ENCODE peak calls at places on chromosomes 5 and 9, in six cellular contexts. D is upper lobe of right lung, A is HCT116, W is gastrocnemius medialis, B is lower lobe of right lung, T is uterus. K is an unnamed sample. For H3K9me3, the result is how much of the 10 kb centered on the place peaks cover.

GRCh38 chr9:12414514-12414913 is 278.7 kb upstream of the TYRP1 start:
- DNase-seq in A (no peak), D (no peak), B (no peak), T (no peak), W (no peak), K (peak)

GRCh38 chr5:76290321-76290757 is 112.7 kb upstream of the IQGAP2 start:
- DNase-seq in W (no peak), D (no peak), B (no peak), A (no peak), T (no peak), K (no peak)

GRCh38 chr9:109779711-109780452 is at the start of gene PALM2AKAP2:
- DNase-seq in B (peak), W (peak), D (peak), A (no peak), T (peak), K (peak)

GRCh38 chr9:78986446-78986845 is 585.3 kb upstream of the TLE4 start:
- DNase-seq in T (no peak), D (no peak), A (no peak), B (no peak), W (no peak), K (no peak)

GRCh38 chr5:115423541-115423940 is 121.0 kb downstream of the FEM1C start:
- DNase-seq in A (no peak), B (peak), T (peak), W (peak), D (peak), K (peak)

GRCh38 chr5:170467000-170467707 is 36.7 kb upstream of the KCNIP1 start:
- DNase-seq in W (no peak), T (no peak), D (no peak), A (no peak), B (no peak), K (no peak)

GRCh38 chr5:32098291-32098690 is 75.8 kb downstream of the GOLPH3 start:
- DNase-seq in W (no peak), D (no peak), B (no peak), T (no peak), A (no peak), K (peak)

GRCh38 chr5:77649776-77650175 is 11.3 kb upstream of the OTP start:
- DNase-seq in B (no peak), W (no peak), T (no peak), A (no peak), D (no peak), K (no peak)

GRCh38 chr5:82480331-82480730 is 202.2 kb upstream of the RPS23 start:
- DNase-seq in W (no peak), A (no peak), D (no peak), B (no peak), T (no peak), K (no peak)

GRCh38 chr9:137029058-137029922 is 1.3 kb upstream of the ABCA2 start:
- DNase-seq in T (peak), B (peak), D (peak), W (peak), A (no peak), K (peak)

GRCh38 chr5:54611290-54611951 is 93.9 kb downstream of the SNX18 start:
- DNase-seq in B (no peak), A (no peak), D (no peak), W (no peak), T (no peak), K (no peak)

GRCh38 chr9:16012621-16013020 is 459.8 kb downstream of the CCDC171 start:
- DNase-seq in W (no peak), T (no peak), B (no peak), D (no peak), A (no peak), K (no peak)

GRCh38 chr9:93122721-93123221 is 11.3 kb downstream of the NINJ1 start:
- DNase-seq in A (no peak), T (peak), D (peak), B (peak), W (peak), K (no peak)

GRCh38 chr5:33381243-33381642 is 59.5 kb upstream of the TARS1 start:
- DNase-seq in A (no peak), B (no peak), T (no peak), W (no peak), D (no peak), K (no peak)

GRCh38 chr9:98317134-98317857 is 61.8 kb upstream of the TBC1D2 start:
- DNase-seq in W (no peak), B (no peak), A (no peak), T (no peak), D (no peak), K (no peak)

GRCh38 chr5:147805030-147805454 is 22.5 kb upstream of the JAKMIP2 start:
- DNase-seq in W (peak), B (peak), D (peak), T (no peak), A (no peak), K (peak)

GRCh38 chr5:2156358-2157059 is 273.8 kb upstream of the IRX4 start:
- DNase-seq in W (no peak), D (no peak), B (no peak), T (no peak), A (no peak), K (no peak)

GRCh38 chr9:137053944-137054931 is at the start of gene ENTPD2:
- DNase-seq in W (no peak), B (peak), T (no peak), D (peak), A (no peak), K (no peak)

GRCh38 chr9:122837266-122837850 is 9.0 kb upstream of the PDCL start:
- DNase-seq in D (no peak), T (no peak), A (no peak), W (no peak), B (no peak), K (no peak)

GRCh38 chr9:25702536-25702935 is 24.3 kb upstream of the TUSC1 start:
- DNase-seq in W (no peak), A (no peak), D (no peak), B (no peak), T (no peak), K (no peak)

GRCh38 chr9:113957778-113958430 is 81.8 kb downstream of the ZNF618 start:
- DNase-seq in W (no peak), A (no peak), T (no peak), B (no peak), D (no peak), K (no peak)

GRCh38 chr5:51279983-51280382 is 103.3 kb upstream of the ISL1 start:
- DNase-seq in B (no peak), W (no peak), A (no peak), T (no peak), D (no peak), K (no peak)

GRCh38 chr9:4549751-4550295 is 59.6 kb downstream of the SLC1A1 start:
- DNase-seq in B (no peak), W (no peak), A (no peak), T (no peak), D (no peak), K (no peak)

GRCh38 chr5:1542011-1542410 is 18.3 kb upstream of the LPCAT1 start:
- DNase-seq in W (no peak), A (no peak), D (no peak), T (peak), B (no peak), K (no peak)

GRCh38 chr5:68883441-68883840 is 210.4 kb upstream of the SLC30A5 start:
- DNase-seq in W (no peak), A (no peak), B (no peak), D (peak), T (no peak), K (no peak)

GRCh38 chr5:68886814-68887213 is 207.0 kb upstream of the SLC30A5 start:
- DNase-seq in A (no peak), T (no peak), W (no peak), B (no peak), D (no peak), K (no peak)

GRCh38 chr5:68884144-68884754 is 209.6 kb upstream of the SLC30A5 start:
- DNase-seq in A (no peak), B (no peak), W (no peak), T (no peak), D (no peak), K (no peak)

GRCh38 chr5:68884893-68885292 is 208.9 kb upstream of the SLC30A5 start:
- DNase-seq in D (no peak), B (no peak), W (no peak), A (peak), T (no peak), K (peak)
- TF ChIP-seq CTCF in D (peak), B (no peak), W (no peak), A (peak), T (peak), K (peak)

GRCh38 chr5:140794594-140795258 is at the start of gene PCDHA2:
- DNase-seq in D (no peak), W (no peak), A (no peak), B (no peak), T (no peak), K (no peak)
- H3K9me3 ChIP-seq in D (under half), W (under half), A (under half), B (under half), T (under half), K (under half)

GRCh38 chr9:121737481-121737931 is 86.1 kb downstream of the DAB2IP start:
- DNase-seq in B (no peak), D (no peak), T (no peak), W (no peak), A (no peak), K (no peak)
- H3K27ac ChIP-seq in B (peak), D (peak), T (peak), W (peak), A (no peak), K (no peak)

GRCh38 chr5:168017313-168017712 is 274.1 kb upstream of the WWC1 start:
- DNase-seq in W (no peak), A (no peak), D (no peak), B (no peak), T (no peak), K (no peak)

GRCh38 chr5:168015506-168015905 is 275.9 kb upstream of the WWC1 start:
- DNase-seq in B (no peak), W (no peak), D (no peak), A (no peak), T (no peak), K (peak)

GRCh38 chr5:168023190-168023589 is 268.3 kb upstream of the WWC1 start:
- DNase-seq in D (no peak), T (peak), B (no peak), A (no peak), W (no peak), K (no peak)

GRCh38 chr5:168022761-168023160 is 268.7 kb upstream of the WWC1 start:
- DNase-seq in T (no peak), W (no peak), B (no peak), D (no peak), A (no peak), K (no peak)

GRCh38 chr5:168020522-168021294 is 270.7 kb upstream of the WWC1 start:
- DNase-seq in T (no peak), D (no peak), W (no peak), A (no peak), B (no peak), K (no peak)
- TF ChIP-seq CTCF in T (no peak), D (no peak), W (no peak), A (no peak), B (no peak), K (peak)

DNA sequence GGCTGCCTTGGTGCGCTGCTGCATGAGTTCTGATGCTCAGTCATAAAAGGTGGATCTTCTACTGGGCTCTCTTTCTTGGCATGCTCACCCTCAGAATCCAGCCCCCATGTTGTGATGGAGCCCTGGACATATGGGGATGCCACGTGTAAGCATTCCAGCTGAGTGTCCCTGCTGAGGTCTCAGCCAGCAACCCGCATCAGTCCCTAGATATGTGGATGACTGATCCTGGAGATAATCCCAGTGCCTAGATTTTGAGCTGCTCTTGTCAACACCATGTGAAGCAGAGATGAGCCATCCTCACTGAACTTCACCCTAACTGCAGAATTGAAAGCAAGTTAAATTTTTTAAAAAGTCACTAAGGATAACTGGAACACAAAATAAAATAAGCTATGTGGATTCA is 390.1 kb downstream of the DMRT2 start:
- DNase-seq in A (no peak), T (no peak), B (no peak), D (no peak), W (no peak), K (no peak)
- H3K9me3 ChIP-seq in A (under half), T (under half), B (under half), D (under half), W (under half), K (under half)

DNA sequence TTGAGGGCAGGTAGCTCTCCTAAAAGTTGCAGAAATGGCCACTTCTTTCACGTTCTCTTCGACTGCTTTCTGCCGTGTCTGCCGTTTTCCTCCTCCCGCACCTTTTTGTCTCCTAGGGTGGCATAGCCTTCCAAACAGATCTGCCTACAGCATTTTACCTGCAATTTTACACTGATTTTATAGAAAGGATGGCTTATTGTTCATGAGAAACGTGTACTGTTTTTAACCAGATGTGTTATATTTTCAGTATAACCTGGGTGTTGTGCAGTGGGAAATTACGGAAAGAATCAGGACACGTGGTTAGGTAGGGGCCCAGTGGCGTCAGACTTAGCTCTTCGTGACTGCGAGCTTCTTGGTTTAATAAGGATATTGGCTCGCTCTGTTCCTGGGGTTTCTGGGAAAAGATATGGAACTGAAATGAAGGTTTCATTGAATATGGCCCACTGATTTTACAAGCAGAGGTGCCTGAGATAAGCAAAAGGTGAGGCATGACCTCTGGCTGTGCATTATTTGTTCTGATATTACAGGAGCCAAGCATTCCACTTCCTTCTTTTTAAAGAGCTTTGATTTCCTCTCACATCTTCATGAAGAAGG is 43.7 kb upstream of the PRSS3 start:
- DNase-seq in D (no peak), W (no peak), B (no peak), A (no peak), T (no peak), K (no peak)
- H3K27ac ChIP-seq in D (no peak), W (no peak), B (no peak), A (peak), T (no peak), K (no peak)

GRCh38 chr9:17802249-17802857 is 223.5 kb downstream of the SH3GL2 start:
- DNase-seq in D (no peak), T (no peak), A (no peak), B (no peak), W (no peak), K (no peak)
- TF ChIP-seq CTCF in D (peak), T (peak), A (peak), B (peak), W (no peak), K (peak)

K was measured in cardiac muscle cell.